ENCODE peak calls at places on chromosome 4, in ten cellular contexts. One of them, this sample, is unnamed.

GRCh38 chr4:126004936-126005335 is 690.2 kb downstream of the FAT4 start:
- DNase-seq in choroid plexus epithelial cell: peak; percentile 57
- DNase-seq in endothelial cell of umbilical vein: peak; percentile 12
- DNase-seq in IMR-90: peak; percentile 60
- DNase-seq in tibial nerve: no peak
- DNase-seq in fibroblast of lung: peak; percentile 35
- DNase-seq in PC-3: no peak
- DNase-seq in sigmoid colon: no peak
- DNase-seq in brain microvascular endothelial cell: peak; percentile 54
- DNase-seq in esophagus squamous epithelium: no peak
- DNase-seq in this sample: no peak

GRCh38 chr4:85741921-85742591 is 267.1 kb downstream of the ARHGAP24 start:
- DNase-seq in choroid plexus epithelial cell: no peak
- DNase-seq in endothelial cell of umbilical vein: no peak
- DNase-seq in IMR-90: no peak
- DNase-seq in tibial nerve: no peak
- DNase-seq in fibroblast of lung: no peak
- DNase-seq in PC-3: no peak
- DNase-seq in sigmoid colon: peak; percentile 70
- DNase-seq in brain microvascular endothelial cell: no peak
- DNase-seq in esophagus squamous epithelium: no peak
- DNase-seq in this sample: no peak

GRCh38 chr4:119212964-119213606 is 572 bp downstream of the USP53 start:
- DNase-seq in choroid plexus epithelial cell: peak; percentile 98
- DNase-seq in endothelial cell of umbilical vein: peak; percentile 95
- DNase-seq in IMR-90: peak; percentile 94
- DNase-seq in tibial nerve: peak; percentile 71
- DNase-seq in fibroblast of lung: peak; percentile 93
- DNase-seq in PC-3: peak; percentile 78
- DNase-seq in sigmoid colon: peak; percentile 95
- DNase-seq in brain microvascular endothelial cell: peak; percentile 97
- DNase-seq in esophagus squamous epithelium: peak; percentile 39
- DNase-seq in this sample: peak; percentile 83

GRCh38 chr4:31007858-31008257 is 287.7 kb downstream of the PCDH7 start:
- DNase-seq in choroid plexus epithelial cell: no peak
- DNase-seq in endothelial cell of umbilical vein: no peak
- DNase-seq in IMR-90: no peak
- DNase-seq in tibial nerve: no peak
- DNase-seq in fibroblast of lung: no peak
- DNase-seq in PC-3: no peak
- DNase-seq in sigmoid colon: no peak
- DNase-seq in brain microvascular endothelial cell: no peak
- DNase-seq in esophagus squamous epithelium: no peak
- DNase-seq in this sample: no peak

GRCh38 chr4:158624889-158625478 is 46.7 kb downstream of the C4orf46 start:
- DNase-seq in choroid plexus epithelial cell: peak; percentile 89
- DNase-seq in endothelial cell of umbilical vein: peak; percentile 63
- DNase-seq in IMR-90: peak; percentile 73
- DNase-seq in tibial nerve: no peak
- DNase-seq in fibroblast of lung: peak; percentile 83
- DNase-seq in PC-3: peak; percentile 75
- DNase-seq in sigmoid colon: no peak
- DNase-seq in brain microvascular endothelial cell: no peak
- DNase-seq in esophagus squamous epithelium: no peak
- DNase-seq in this sample: peak; percentile 49

GRCh38 chr4:120517966-120518365 is 404.6 kb downstream of the PRDM5 start:
- DNase-seq in choroid plexus epithelial cell: peak; percentile 87
- DNase-seq in endothelial cell of umbilical vein: peak; percentile 99
- DNase-seq in IMR-90: peak; percentile 86
- DNase-seq in tibial nerve: no peak
- DNase-seq in fibroblast of lung: peak; percentile 92
- DNase-seq in PC-3: peak; percentile 85
- DNase-seq in sigmoid colon: peak; percentile 84
- DNase-seq in brain microvascular endothelial cell: peak; percentile 76
- DNase-seq in esophagus squamous epithelium: no peak
- DNase-seq in this sample: peak; percentile 49

GRCh38 chr4:184028571-184028996 is 123.5 kb downstream of the STOX2 start:
- DNase-seq in choroid plexus epithelial cell: no peak
- DNase-seq in endothelial cell of umbilical vein: no peak
- DNase-seq in IMR-90: no peak
- DNase-seq in tibial nerve: no peak
- DNase-seq in fibroblast of lung: peak; percentile 9
- DNase-seq in PC-3: no peak
- DNase-seq in sigmoid colon: no peak
- DNase-seq in brain microvascular endothelial cell: no peak
- DNase-seq in esophagus squamous epithelium: no peak
- DNase-seq in this sample: no peak

GRCh38 chr4:158176108-158176507 is 3.3 kb upstream of the GASK1B start:
- DNase-seq in choroid plexus epithelial cell: no peak
- DNase-seq in endothelial cell of umbilical vein: peak; percentile 33
- DNase-seq in IMR-90: peak; percentile 57
- DNase-seq in tibial nerve: no peak
- DNase-seq in fibroblast of lung: no peak
- DNase-seq in PC-3: peak; percentile 78
- DNase-seq in sigmoid colon: no peak
- DNase-seq in brain microvascular endothelial cell: peak; percentile 34
- DNase-seq in esophagus squamous epithelium: no peak
- DNase-seq in this sample: no peak

GRCh38 chr4:7191546-7192251 is 639 bp upstream of the SORCS2 start:
- DNase-seq in choroid plexus epithelial cell: no peak
- DNase-seq in endothelial cell of umbilical vein: no peak
- DNase-seq in IMR-90: no peak
- DNase-seq in tibial nerve: peak; percentile 12
- DNase-seq in fibroblast of lung: no peak
- DNase-seq in PC-3: no peak
- DNase-seq in sigmoid colon: peak; percentile 66
- DNase-seq in brain microvascular endothelial cell: no peak
- DNase-seq in esophagus squamous epithelium: no peak
- DNase-seq in this sample: no peak
- H3K4me3 ChIP-seq in choroid plexus epithelial cell: no peak overlapping the region
- H3K4me3 ChIP-seq in endothelial cell of umbilical vein: no peak overlapping the region
- H3K4me3 ChIP-seq in IMR-90: no peak overlapping the region
- H3K4me3 ChIP-seq in tibial nerve: no peak overlapping the region
- H3K4me3 ChIP-seq in fibroblast of lung: no peak overlapping the region
- H3K4me3 ChIP-seq in PC-3: peak overlapping the region; percentile 64
- H3K4me3 ChIP-seq in sigmoid colon: no peak overlapping the region
- H3K4me3 ChIP-seq in brain microvascular endothelial cell: no peak overlapping the region
- H3K4me3 ChIP-seq in esophagus squamous epithelium: peak overlapping the region; percentile 37
- H3K4me3 ChIP-seq in this sample: peak overlapping the region; percentile 37

GRCh38 chr4:177052211-177052725 is 257.4 kb upstream of the NEIL3 start:
- DNase-seq in choroid plexus epithelial cell: no peak
- DNase-seq in endothelial cell of umbilical vein: no peak
- DNase-seq in IMR-90: no peak
- DNase-seq in tibial nerve: no peak
- DNase-seq in fibroblast of lung: no peak
- DNase-seq in PC-3: no peak
- DNase-seq in sigmoid colon: no peak
- DNase-seq in brain microvascular endothelial cell: no peak
- DNase-seq in esophagus squamous epithelium: no peak
- DNase-seq in this sample: no peak

GRCh38 chr4:177047070-177047850 is 254.5 kb upstream of the VEGFC start:
- DNase-seq in choroid plexus epithelial cell: peak; percentile 90
- DNase-seq in endothelial cell of umbilical vein: peak; percentile 76
- DNase-seq in IMR-90: peak; percentile 81
- DNase-seq in tibial nerve: no peak
- DNase-seq in fibroblast of lung: peak; percentile 87
- DNase-seq in PC-3: peak; percentile 78
- DNase-seq in sigmoid colon: peak; percentile 67
- DNase-seq in brain microvascular endothelial cell: peak; percentile 52
- DNase-seq in esophagus squamous epithelium: no peak
- DNase-seq in this sample: peak; percentile 37

GRCh38 chr4:177047851-177048174 is 255.1 kb upstream of the VEGFC start:
- DNase-seq in choroid plexus epithelial cell: peak; percentile 12
- DNase-seq in endothelial cell of umbilical vein: no peak
- DNase-seq in IMR-90: peak; percentile 55
- DNase-seq in tibial nerve: no peak
- DNase-seq in fibroblast of lung: peak; percentile 40
- DNase-seq in PC-3: peak; percentile 54
- DNase-seq in sigmoid colon: no peak
- DNase-seq in brain microvascular endothelial cell: no peak
- DNase-seq in esophagus squamous epithelium: no peak
- DNase-seq in this sample: peak; percentile 16

GRCh38 chr4:177057191-177057590 is 252.5 kb upstream of the NEIL3 start:
- DNase-seq in choroid plexus epithelial cell: no peak
- DNase-seq in endothelial cell of umbilical vein: no peak
- DNase-seq in IMR-90: no peak
- DNase-seq in tibial nerve: no peak
- DNase-seq in fibroblast of lung: no peak
- DNase-seq in PC-3: no peak
- DNase-seq in sigmoid colon: no peak
- DNase-seq in brain microvascular endothelial cell: no peak
- DNase-seq in esophagus squamous epithelium: no peak
- DNase-seq in this sample: no peak

GRCh38 chr4:177051473-177052060 is 258.1 kb upstream of the NEIL3 start:
- DNase-seq in choroid plexus epithelial cell: peak; percentile 48
- DNase-seq in endothelial cell of umbilical vein: peak; percentile 40
- DNase-seq in IMR-90: peak; percentile 9
- DNase-seq in tibial nerve: no peak
- DNase-seq in fibroblast of lung: peak; percentile 30
- DNase-seq in PC-3: peak; percentile 63
- DNase-seq in sigmoid colon: no peak
- DNase-seq in brain microvascular endothelial cell: no peak
- DNase-seq in esophagus squamous epithelium: no peak
- DNase-seq in this sample: no peak
- TF ChIP-seq CTCF in choroid plexus epithelial cell: peak; percentile 63
- TF ChIP-seq CTCF in endothelial cell of umbilical vein: peak; percentile 47
- TF ChIP-seq CTCF in IMR-90: peak; percentile 35
- TF ChIP-seq CTCF in tibial nerve: no peak
- TF ChIP-seq CTCF in fibroblast of lung: peak; percentile 12
- TF ChIP-seq CTCF in PC-3: peak; percentile 57
- TF ChIP-seq CTCF in sigmoid colon: no peak
- TF ChIP-seq CTCF in brain microvascular endothelial cell: peak; percentile 57
- TF ChIP-seq CTCF in esophagus squamous epithelium: peak; percentile 66
- TF ChIP-seq CTCF in this sample: peak; percentile 26

GRCh38 chr4:140756292-140757219 is at the start of gene TBC1D9:
- DNase-seq in choroid plexus epithelial cell: peak; percentile 80
- DNase-seq in endothelial cell of umbilical vein: peak; percentile 97
- DNase-seq in IMR-90: peak; percentile 55
- DNase-seq in tibial nerve: peak; percentile 38
- DNase-seq in fibroblast of lung: peak; percentile 70
- DNase-seq in PC-3: peak; percentile 61
- DNase-seq in sigmoid colon: peak; percentile 86
- DNase-seq in brain microvascular endothelial cell: peak; percentile 69
- DNase-seq in esophagus squamous epithelium: peak; percentile 20
- DNase-seq in this sample: peak; percentile 16

GRCh38 chr4:140755811-140756291 is 334 bp downstream of the TBC1D9 start:
- DNase-seq in choroid plexus epithelial cell: peak; percentile 55
- DNase-seq in endothelial cell of umbilical vein: peak; percentile 70
- DNase-seq in IMR-90: peak; percentile 46
- DNase-seq in tibial nerve: no peak
- DNase-seq in fibroblast of lung: peak; percentile 40
- DNase-seq in PC-3: no peak
- DNase-seq in sigmoid colon: peak; percentile 74
- DNase-seq in brain microvascular endothelial cell: no peak
- DNase-seq in esophagus squamous epithelium: no peak
- DNase-seq in this sample: no peak

GRCh38 chr4:140752669-140753068 is 3.5 kb downstream of the TBC1D9 start:
- DNase-seq in choroid plexus epithelial cell: no peak
- DNase-seq in endothelial cell of umbilical vein: no peak
- DNase-seq in IMR-90: no peak
- DNase-seq in tibial nerve: no peak
- DNase-seq in fibroblast of lung: no peak
- DNase-seq in PC-3: no peak
- DNase-seq in sigmoid colon: no peak
- DNase-seq in brain microvascular endothelial cell: no peak
- DNase-seq in esophagus squamous epithelium: no peak
- DNase-seq in this sample: no peak

GRCh38 chr4:140754918-140755810 is 1.0 kb downstream of the TBC1D9 start:
- DNase-seq in choroid plexus epithelial cell: peak; percentile 24
- DNase-seq in endothelial cell of umbilical vein: peak; percentile 71
- DNase-seq in IMR-90: no peak
- DNase-seq in tibial nerve: no peak
- DNase-seq in fibroblast of lung: no peak
- DNase-seq in PC-3: peak; percentile 19
- DNase-seq in sigmoid colon: no peak
- DNase-seq in brain microvascular endothelial cell: no peak
- DNase-seq in esophagus squamous epithelium: no peak
- DNase-seq in this sample: no peak

DNA sequence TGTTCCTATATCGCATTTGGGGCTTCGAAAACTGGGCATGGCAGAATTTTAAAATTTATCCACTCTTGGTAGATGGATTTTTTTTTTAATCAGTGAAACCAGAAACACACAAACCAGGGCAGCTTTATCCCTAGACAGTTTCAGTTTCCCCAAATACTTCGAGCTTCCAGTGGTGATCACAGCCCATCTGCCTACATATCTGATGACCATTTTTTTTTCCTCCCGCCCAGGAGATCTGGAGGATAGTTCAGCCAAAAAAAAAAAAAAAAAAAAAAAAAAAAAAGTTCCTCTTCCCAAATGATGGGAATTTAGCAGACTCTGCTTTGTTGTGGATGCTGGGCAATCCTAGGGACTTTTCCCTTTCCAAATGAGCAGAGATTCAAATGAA is 1.0 kb upstream of the TBC1D9 start:
- DNase-seq in choroid plexus epithelial cell: no peak
- DNase-seq in endothelial cell of umbilical vein: no peak
- DNase-seq in IMR-90: no peak
- DNase-seq in tibial nerve: no peak
- DNase-seq in fibroblast of lung: no peak
- DNase-seq in PC-3: no peak
- DNase-seq in sigmoid colon: no peak
- DNase-seq in brain microvascular endothelial cell: no peak
- DNase-seq in esophagus squamous epithelium: no peak
- DNase-seq in this sample: no peak
- H3K4me3 ChIP-seq in choroid plexus epithelial cell: peak overlapping the region; percentile 68
- H3K4me3 ChIP-seq in endothelial cell of umbilical vein: peak overlapping the region; percentile 69
- H3K4me3 ChIP-seq in IMR-90: peak overlapping the region; percentile 89
- H3K4me3 ChIP-seq in tibial nerve: peak overlapping the region; percentile 68
- H3K4me3 ChIP-seq in fibroblast of lung: peak overlapping the region; percentile 70
- H3K4me3 ChIP-seq in PC-3: peak overlapping the region; percentile 86
- H3K4me3 ChIP-seq in sigmoid colon: peak overlapping the region; percentile 60
- H3K4me3 ChIP-seq in brain microvascular endothelial cell: peak overlapping the region; percentile 80
- H3K4me3 ChIP-seq in esophagus squamous epithelium: peak overlapping the region; percentile 88
- H3K4me3 ChIP-seq in this sample: peak overlapping the region; percentile 75

GRCh38 chr4:3762753-3763511 is 3.3 kb upstream of the ADRA2C start:
- DNase-seq in choroid plexus epithelial cell: no peak
- DNase-seq in endothelial cell of umbilical vein: no peak
- DNase-seq in IMR-90: no peak
- DNase-seq in tibial nerve: no peak
- DNase-seq in fibroblast of lung: no peak
- DNase-seq in PC-3: no peak
- DNase-seq in sigmoid colon: no peak
- DNase-seq in brain microvascular endothelial cell: no peak
- DNase-seq in esophagus squamous epithelium: no peak
- DNase-seq in this sample: no peak

GRCh38 chr4:3766791-3767561 is 791 bp downstream of the ADRA2C start:
- DNase-seq in choroid plexus epithelial cell: peak; percentile 2
- DNase-seq in endothelial cell of umbilical vein: no peak
- DNase-seq in IMR-90: no peak
- DNase-seq in tibial nerve: no peak
- DNase-seq in fibroblast of lung: no peak
- DNase-seq in PC-3: no peak
- DNase-seq in sigmoid colon: no peak
- DNase-seq in brain microvascular endothelial cell: no peak
- DNase-seq in esophagus squamous epithelium: no peak
- DNase-seq in this sample: no peak

GRCh38 chr4:3766207-3766790 is at the start of gene ADRA2C:
- DNase-seq in choroid plexus epithelial cell: peak; percentile 6
- DNase-seq in endothelial cell of umbilical vein: no peak
- DNase-seq in IMR-90: no peak
- DNase-seq in tibial nerve: no peak
- DNase-seq in fibroblast of lung: no peak
- DNase-seq in PC-3: no peak
- DNase-seq in sigmoid colon: no peak
- DNase-seq in brain microvascular endothelial cell: no peak
- DNase-seq in esophagus squamous epithelium: no peak
- DNase-seq in this sample: no peak

GRCh38 chr4:3767569-3768288 is 1.5 kb downstream of the ADRA2C start:
- DNase-seq in choroid plexus epithelial cell: peak; percentile 10
- DNase-seq in endothelial cell of umbilical vein: no peak
- DNase-seq in IMR-90: no peak
- DNase-seq in tibial nerve: no peak
- DNase-seq in fibroblast of lung: no peak
- DNase-seq in PC-3: no peak
- DNase-seq in sigmoid colon: no peak
- DNase-seq in brain microvascular endothelial cell: no peak
- DNase-seq in esophagus squamous epithelium: no peak
- DNase-seq in this sample: no peak

GRCh38 chr4:3765271-3766206 is 646 bp upstream of the ADRA2C start:
- DNase-seq in choroid plexus epithelial cell: peak; percentile 43
- DNase-seq in endothelial cell of umbilical vein: no peak
- DNase-seq in IMR-90: peak; percentile 42
- DNase-seq in tibial nerve: no peak
- DNase-seq in fibroblast of lung: peak; percentile 18
- DNase-seq in PC-3: peak; percentile 5
- DNase-seq in sigmoid colon: no peak
- DNase-seq in brain microvascular endothelial cell: peak; percentile 37
- DNase-seq in esophagus squamous epithelium: no peak
- DNase-seq in this sample: peak; percentile 4
- TF ChIP-seq CTCF in choroid plexus epithelial cell: no peak
- TF ChIP-seq CTCF in endothelial cell of umbilical vein: peak; percentile 17
- TF ChIP-seq CTCF in IMR-90: peak; percentile 23
- TF ChIP-seq CTCF in tibial nerve: no peak
- TF ChIP-seq CTCF in fibroblast of lung: no peak
- TF ChIP-seq CTCF in PC-3: no peak
- TF ChIP-seq CTCF in sigmoid colon: no peak
- TF ChIP-seq CTCF in brain microvascular endothelial cell: no peak
- TF ChIP-seq CTCF in esophagus squamous epithelium: peak; percentile 36
- TF ChIP-seq CTCF in this sample: no peak